ENCODE peak calls at places on chromosomes 11 and 22, in six cellular contexts. V is astrocyte of the spinal cord, S is HTR-8/SVneo, B is GOT3, Z is NCI-H1694, E is GF-D8. H is an unnamed sample.

GRCh38 chr22:49583886-49584505 is 243.7 kb downstream of the BRD1 start:
- DNase-seq in V (no peak), S (no peak), B (no peak), Z (no peak), E (no peak), H (no peak)

GRCh38 chr11:112277937-112278336 is 17.3 kb upstream of the PLET1 start:
- DNase-seq in V (no peak), S (peak; percentile 63), B (no peak), Z (no peak), E (no peak), H (no peak)

GRCh38 chr11:88433546-88434230 is 96.2 kb upstream of the CTSC start:
- DNase-seq in V (no peak), S (no peak), B (no peak), Z (no peak), E (no peak), H (no peak)

GRCh38 chr11:120219935-120220746 is 9.3 kb downstream of the OAF start:
- DNase-seq in V (no peak), S (no peak), B (no peak), Z (no peak), E (no peak), H (no peak)

GRCh38 chr11:122342089-122342749 is 226.2 kb upstream of the BLID start:
- DNase-seq in V (no peak), S (no peak), B (no peak), Z (no peak), E (peak; percentile 92), H (no peak)

GRCh38 chr11:118607401-118608267 is at the start of gene PHLDB1:
- DNase-seq in V (peak; percentile 70), S (peak; percentile 74), B (no peak), Z (no peak), E (no peak), H (peak; percentile 31)

GRCh38 chr11:13073119-13073981 is 64.2 kb downstream of the RASSF10 start:
- DNase-seq in V (peak; percentile 80), S (peak; percentile 76), B (no peak), Z (no peak), E (no peak), H (peak; percentile 81)

GRCh38 chr11:78567209-78567608 is 7.5 kb downstream of the NARS2 start:
- DNase-seq in V (peak; percentile 65), S (no peak), B (no peak), Z (no peak), E (no peak), H (no peak)

GRCh38 chr11:77580712-77581337 is 8.9 kb upstream of the AQP11 start:
- DNase-seq in V (peak; percentile 37), S (no peak), B (no peak), Z (peak; percentile 39), E (no peak), H (no peak)

GRCh38 chr11:95917188-95918036 is 6.5 kb downstream of the MTMR2 start:
- DNase-seq in V (no peak), S (no peak), B (no peak), Z (no peak), E (no peak), H (no peak)

GRCh38 chr11:34637303-34637702 is 16.4 kb downstream of the EHF start:
- DNase-seq in V (no peak), S (no peak), B (no peak), Z (no peak), E (no peak), H (no peak)

GRCh38 chr11:95863486-95864140 is 60.3 kb downstream of the MTMR2 start:
- DNase-seq in V (peak; percentile 92), S (no peak), B (no peak), Z (no peak), E (no peak), H (peak; percentile 66)

GRCh38 chr22:48710410-48710809 is 1117.3 kb downstream of the BRD1 start:
- DNase-seq in V (no peak), S (no peak), B (no peak), Z (no peak), E (no peak), H (no peak)

GRCh38 chr11:95242990-95243590 is 12.1 kb upstream of the SESN3 start:
- DNase-seq in V (no peak), S (no peak), B (no peak), Z (no peak), E (no peak), H (no peak)

GRCh38 chr11:8250981-8251620 is 12.6 kb downstream of the LMO1 start:
- DNase-seq in V (no peak), S (no peak), B (no peak), Z (no peak), E (no peak), H (no peak)

GRCh38 chr11:133927690-133928627 is 28.8 kb downstream of the IGSF9B start:
- DNase-seq in V (peak; percentile 35), S (peak; percentile 78), B (no peak), Z (peak; percentile 52), E (peak; percentile 96), H (no peak)

GRCh38 chr11:35432464-35432863 is 13.1 kb upstream of the SLC1A2 start:
- DNase-seq in V (no peak), S (no peak), B (no peak), Z (no peak), E (no peak), H (no peak)

GRCh38 chr11:67045314-67045713 is 11.3 kb upstream of the RHOD start:
- DNase-seq in V (peak; percentile 95), S (no peak), B (no peak), Z (no peak), E (no peak), H (no peak)

GRCh38 chr11:95487391-95487790 is 256.4 kb upstream of the SESN3 start:
- DNase-seq in V (no peak), S (no peak), B (no peak), Z (no peak), E (no peak), H (no peak)

GRCh38 chr11:133928628-133929059 is 28.1 kb downstream of the IGSF9B start:
- DNase-seq in V (no peak), S (no peak), B (no peak), Z (no peak), E (peak; percentile 100), H (no peak)

GRCh38 chr11:69958308-69958707 is 119.8 kb upstream of the ANO1 start:
- DNase-seq in V (peak; percentile 73), S (no peak), B (no peak), Z (no peak), E (no peak), H (no peak)

GRCh38 chr11:132886335-132886734 is 646.0 kb downstream of the OPCML start:
- DNase-seq in V (peak; percentile 65), S (peak; percentile 40), B (no peak), Z (no peak), E (no peak), H (no peak)

GRCh38 chr11:121497176-121497995 is 44.6 kb upstream of the SORL1-AS1 start:
- DNase-seq in V (no peak), S (no peak), B (no peak), Z (no peak), E (no peak), H (no peak)

GRCh38 chr11:47216141-47216798 is 1.5 kb downstream of the DDB2 start:
- DNase-seq in V (peak; percentile 88), S (peak; percentile 69), B (peak; percentile 42), Z (no peak), E (no peak), H (peak; percentile 97)